ENCODE peak calls at places on chromosomes 5 and 9, in six cellular contexts. D is Karpas-422, R is sigmoid colon, I is ovary, X is endothelial cell of umbilical vein, J is H9. Y is an unnamed sample.

GRCh38 chr5:53361708-53362107 is 118.7 kb upstream of the FST start:
- DNase-seq in D (no peak), R (no peak), I (no peak), X (no peak), J (no peak), Y (no peak)

GRCh38 chr5:12292610-12293204 is 388.5 kb upstream of the CTNND2 start:
- DNase-seq in D (peak; percentile 72), R (no peak), I (no peak), X (no peak), J (no peak), Y (no peak)

GRCh38 chr9:27145143-27145542 is 36.1 kb downstream of the TEK start:
- DNase-seq in D (no peak), R (no peak), I (no peak), X (peak; percentile 37), J (no peak), Y (no peak)

GRCh38 chr9:125240649-125240999 is 519 bp downstream of the HSPA5 start:
- DNase-seq in D (peak; percentile 61), R (no peak), I (no peak), X (no peak), J (no peak), Y (no peak)

GRCh38 chr9:137129089-137129455 is 9.9 kb upstream of the GRIN1 start:
- DNase-seq in D (no peak), R (no peak), I (no peak), X (no peak), J (no peak), Y (no peak)

GRCh38 chr9:122158202-122158601 is 1.4 kb downstream of the NDUFA8 start:
- DNase-seq in D (peak; percentile 79), R (no peak), I (no peak), X (peak; percentile 65), J (peak; percentile 69), Y (no peak)

GRCh38 chr5:133930061-133930823 is 38.2 kb downstream of the C5orf15 start:
- DNase-seq in D (no peak), R (no peak), I (no peak), X (no peak), J (no peak), Y (peak; percentile 88)

GRCh38 chr5:132001647-132002561 is 9.6 kb downstream of the ACSL6 start:
- DNase-seq in D (no peak), R (no peak), I (no peak), X (no peak), J (peak; percentile 53), Y (no peak)

GRCh38 chr9:90970603-90971002 is 169.0 kb downstream of the SYK start:
- DNase-seq in D (peak; percentile 27), R (peak; percentile 72), I (no peak), X (no peak), J (no peak), Y (no peak)

GRCh38 chr5:65854931-65855330 is 71.4 kb upstream of the ERBIN start:
- DNase-seq in D (no peak), R (no peak), I (no peak), X (no peak), J (no peak), Y (no peak)

GRCh38 chr5:62791059-62791458 is 212.4 kb downstream of the LRRC70 start:
- DNase-seq in D (peak; percentile 48), R (no peak), I (no peak), X (peak; percentile 9), J (no peak), Y (no peak)

GRCh38 chr5:145189786-145190185 is 645.4 kb downstream of the PRELID2 start:
- DNase-seq in D (no peak), R (no peak), I (no peak), X (no peak), J (no peak), Y (no peak)

GRCh38 chr9:673264-673965 is 168.1 kb upstream of the DMRT1 start:
- DNase-seq in D (no peak), R (no peak), I (no peak), X (no peak), J (no peak), Y (no peak)

GRCh38 chr5:149439899-149440655 is 61.0 kb upstream of the IL17B start:
- DNase-seq in D (no peak), R (no peak), I (no peak), X (peak; percentile 66), J (peak; percentile 92), Y (no peak)

GRCh38 chr9:33942471-33943083 is 106.1 kb downstream of the UBAP2 start:
- DNase-seq in D (no peak), R (no peak), I (no peak), X (peak; percentile 71), J (no peak), Y (no peak)

GRCh38 chr9:127568971-127569818 is 42.9 kb upstream of the STXBP1 start:
- DNase-seq in D (peak; percentile 74), R (peak; percentile 92), I (peak; percentile 89), X (peak; percentile 63), J (peak; percentile 87), Y (peak; percentile 93)
- H3K4me1 ChIP-seq in D (peaks cover 6% of the 10 kb centered on the region), R (peaks cover 51% of the 10 kb centered on the region), I (peaks cover 9% of the 10 kb centered on the region), X (peaks cover 35% of the 10 kb centered on the region), J (peaks cover 4% of the 10 kb centered on the region), Y (peaks cover 46% of the 10 kb centered on the region)

GRCh38 chr5:18219241-18219640 is 585.0 kb downstream of the TAF11L14 start:
- DNase-seq in D (no peak), R (no peak), I (no peak), X (no peak), J (no peak), Y (no peak)

GRCh38 chr5:18216729-18217128 is 582.5 kb downstream of the TAF11L14 start:
- DNase-seq in D (no peak), R (no peak), I (no peak), X (no peak), J (no peak), Y (no peak)

GRCh38 chr5:18216016-18216415 is 581.8 kb downstream of the TAF11L14 start:
- DNase-seq in D (no peak), R (no peak), I (no peak), X (no peak), J (no peak), Y (no peak)

DNA sequence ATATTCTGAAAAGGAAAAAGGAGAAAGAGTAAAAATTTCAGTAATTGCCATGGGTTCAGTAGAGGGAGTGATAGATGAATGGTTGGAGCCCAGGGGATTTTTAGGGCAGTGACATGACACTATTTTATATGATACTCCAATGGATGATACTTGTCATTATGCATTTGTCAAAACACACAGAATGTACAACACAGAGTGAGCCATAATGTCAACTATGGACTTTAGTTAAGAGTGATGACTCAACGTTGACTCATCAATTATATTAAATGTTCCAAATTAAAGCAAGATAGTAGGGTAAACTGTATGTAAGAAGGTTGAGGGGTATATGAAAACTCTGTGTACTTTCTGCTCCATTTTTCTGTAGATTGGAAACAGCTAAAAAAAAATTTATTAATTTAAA is 586.4 kb downstream of the TAF11L14 start:
- DNase-seq in D (no peak), R (no peak), I (no peak), X (no peak), J (no peak), Y (no peak)
- H3K9me3 ChIP-seq in D (peaks cover 15% of the 10 kb centered on the region), R (no peaks in the 10 kb centered on the region), I (no peaks in the 10 kb centered on the region), X (peaks cover 1% of the 10 kb centered on the region), J (no peaks in the 10 kb centered on the region), Y (no peaks in the 10 kb centered on the region)

GRCh38 chr9:14531424-14532269 is 161.6 kb downstream of the ZDHHC21 start:
- DNase-seq in D (peak; percentile 71), R (no peak), I (no peak), X (no peak), J (no peak), Y (no peak)
- H3K4me1 ChIP-seq in D (peaks cover 35% of the 10 kb centered on the region), R (no peaks in the 10 kb centered on the region), I (no peaks in the 10 kb centered on the region), X (no peaks in the 10 kb centered on the region), J (peaks cover 14% of the 10 kb centered on the region), Y (no peaks in the 10 kb centered on the region)

GRCh38 chr5:141992349-141992963 is 20.4 kb downstream of the GNPDA1 start:
- DNase-seq in D (peak; percentile 89), R (peak; percentile 83), I (peak; percentile 78), X (peak; percentile 72), J (no peak), Y (peak; percentile 75)
- H3K9me3 ChIP-seq in D (no peaks in the 10 kb centered on the region), R (no peaks in the 10 kb centered on the region), I (no peaks in the 10 kb centered on the region), X (no peaks in the 10 kb centered on the region), J (no peaks in the 10 kb centered on the region), Y (no peaks in the 10 kb centered on the region)

GRCh38 chr9:124222109-124222508 is 35.6 kb upstream of the NEK6 start:
- DNase-seq in D (peak; percentile 22), R (no peak), I (no peak), X (no peak), J (no peak), Y (no peak)
- H3K4me1 ChIP-seq in D (peaks cover 87% of the 10 kb centered on the region), R (peaks cover 14% of the 10 kb centered on the region), I (no peaks in the 10 kb centered on the region), X (peaks cover 39% of the 10 kb centered on the region), J (no peaks in the 10 kb centered on the region), Y (no peaks in the 10 kb centered on the region)

GRCh38 chr9:100190339-100190738 is 91.3 kb downstream of the INVS start:
- DNase-seq in D (no peak), R (no peak), I (no peak), X (no peak), J (no peak), Y (no peak)
- H3K9me3 ChIP-seq in D (peaks cover 15% of the 10 kb centered on the region), R (peaks cover 23% of the 10 kb centered on the region), I (peaks cover 10% of the 10 kb centered on the region), X (no peaks in the 10 kb centered on the region), J (no peaks in the 10 kb centered on the region), Y (peaks cover 44% of the 10 kb centered on the region)